ENCODE peak calls at places on chromosomes 5 and 9, in eight cellular contexts. U, B, W, V, M, A, F and R are unnamed samples.

GRCh38 chr9:94867281-94867841 is 140.9 kb downstream of the AOPEP start:
- DNase-seq in U (peak), B (peak), W (peak), V (peak), M (peak), A (no peak), F (no peak), R (peak)

GRCh38 chr9:129712595-129713524 is 40.0 kb downstream of the PTGES start:
- DNase-seq in U (no peak), B (no peak), W (no peak), V (peak), M (no peak), A (no peak), F (no peak), R (no peak)

GRCh38 chr5:68522863-68523262 is 307.3 kb downstream of the PIK3R1 start:
- DNase-seq in U (no peak), B (no peak), W (no peak), V (no peak), M (no peak), A (no peak), F (no peak), R (no peak)

GRCh38 chr5:175588709-175589429 is 69.0 kb upstream of the HRH2 start:
- DNase-seq in U (no peak), B (no peak), W (no peak), V (no peak), M (no peak), A (no peak), F (no peak), R (no peak)

GRCh38 chr9:89421595-89421994 is 76.3 kb downstream of the SEMA4D start:
- DNase-seq in U (no peak), B (no peak), W (no peak), V (no peak), M (no peak), A (no peak), F (no peak), R (no peak)

GRCh38 chr9:90991953-90992352 is 190.3 kb downstream of the SYK start:
- DNase-seq in U (no peak), B (no peak), W (no peak), V (no peak), M (no peak), A (no peak), F (no peak), R (no peak)

GRCh38 chr5:151048526-151048925 is 28.1 kb downstream of the GPX3 start:
- DNase-seq in U (no peak), B (no peak), W (peak), V (no peak), M (no peak), A (no peak), F (no peak), R (no peak)

GRCh38 chr5:153863941-153864340 is 174.8 kb downstream of the FAM114A2 start:
- DNase-seq in U (no peak), B (no peak), W (no peak), V (no peak), M (no peak), A (no peak), F (no peak), R (no peak)

GRCh38 chr9:94676446-94677148 is 37.3 kb upstream of the FBP1 start:
- DNase-seq in U (no peak), B (no peak), W (no peak), V (no peak), M (no peak), A (no peak), F (no peak), R (no peak)

GRCh38 chr5:14683906-14684455 is 19.5 kb downstream of the OTULIN start:
- DNase-seq in U (no peak), B (no peak), W (no peak), V (no peak), M (no peak), A (no peak), F (no peak), R (peak)

GRCh38 chr5:64972591-64972990 is 203.9 kb downstream of the CWC27 start:
- DNase-seq in U (no peak), B (no peak), W (peak), V (no peak), M (peak), A (no peak), F (no peak), R (no peak)

GRCh38 chr9:127983847-127984289 is 3.1 kb upstream of the EEIG1 start:
- DNase-seq in U (no peak), B (no peak), W (no peak), V (no peak), M (no peak), A (no peak), F (no peak), R (no peak)

GRCh38 chr5:131171276-131171815 is 602 bp downstream of the LYRM7 start:
- DNase-seq in U (no peak), B (no peak), W (peak), V (no peak), M (no peak), A (no peak), F (peak), R (no peak)

GRCh38 chr5:9545959-9546851 is at the start of gene SEMA5A:
- DNase-seq in U (no peak), B (no peak), W (peak), V (peak), M (no peak), A (no peak), F (no peak), R (no peak)

GRCh38 chr9:93097496-93098205 is 1.6 kb downstream of the CARD19 start:
- DNase-seq in U (no peak), B (no peak), W (no peak), V (no peak), M (peak), A (no peak), F (no peak), R (no peak)

GRCh38 chr5:130141689-130142320 is 237.5 kb downstream of the CHSY3 start:
- DNase-seq in U (peak), B (no peak), W (peak), V (no peak), M (peak), A (no peak), F (no peak), R (no peak)
- H3K4me3 ChIP-seq in U (no peak), B (no peak), W (no peak), V (no peak), M (no peak), A (no peak), F (no peak), R (no peak)

GRCh38 chr5:77143998-77144836 is 57.1 kb upstream of the ZBED3 start:
- DNase-seq in U (peak), B (peak), W (peak), V (peak), M (peak), A (peak), F (peak), R (peak)
- TF ChIP-seq CTCF in U (peak), B (peak), W (peak), V (peak), M (peak), A (peak), F (peak), R (peak)

DNA sequence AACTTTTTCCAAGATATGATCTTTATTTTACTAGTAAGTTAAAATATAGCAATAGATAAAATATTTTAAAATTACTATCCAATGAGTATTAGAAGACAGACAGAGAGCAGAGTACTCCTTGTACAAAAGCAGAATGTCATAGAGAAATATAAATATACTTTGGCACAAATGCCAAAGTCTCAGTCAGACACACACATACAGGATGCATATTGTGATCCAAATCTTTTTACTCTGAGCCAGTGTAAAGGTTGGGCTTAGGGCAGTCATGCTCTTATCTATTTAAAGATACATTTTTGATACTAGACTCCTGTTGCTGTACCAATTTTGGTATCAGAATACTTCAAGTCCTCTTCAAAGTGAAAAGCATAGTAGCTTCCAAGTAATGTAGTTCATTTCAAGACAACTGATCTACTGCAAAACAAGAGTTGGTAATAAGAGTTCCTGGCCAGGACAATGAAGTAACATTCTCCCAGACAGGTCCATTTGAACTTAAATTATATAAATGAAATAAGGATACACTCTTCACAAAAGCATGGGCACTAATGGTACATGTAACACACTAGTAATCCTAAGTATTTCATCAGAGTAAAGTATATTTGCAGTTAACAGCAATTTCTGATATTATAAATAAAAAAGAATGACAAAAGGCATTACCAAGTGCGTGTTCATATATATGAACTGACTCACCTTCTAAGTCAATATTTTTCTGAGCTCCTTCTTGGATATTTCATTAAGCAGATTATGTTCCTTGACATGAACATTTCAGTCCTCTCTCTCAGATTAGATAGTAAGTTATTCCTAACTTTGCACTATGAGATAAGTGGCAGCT is 10.5 kb downstream of the PFDN1 start:
- DNase-seq in U (no peak), B (no peak), W (peak), V (no peak), M (peak), A (no peak), F (no peak), R (peak)
- H3K4me3 ChIP-seq in U (no peak), B (no peak), W (no peak), V (no peak), M (no peak), A (no peak), F (no peak), R (no peak)

DNA sequence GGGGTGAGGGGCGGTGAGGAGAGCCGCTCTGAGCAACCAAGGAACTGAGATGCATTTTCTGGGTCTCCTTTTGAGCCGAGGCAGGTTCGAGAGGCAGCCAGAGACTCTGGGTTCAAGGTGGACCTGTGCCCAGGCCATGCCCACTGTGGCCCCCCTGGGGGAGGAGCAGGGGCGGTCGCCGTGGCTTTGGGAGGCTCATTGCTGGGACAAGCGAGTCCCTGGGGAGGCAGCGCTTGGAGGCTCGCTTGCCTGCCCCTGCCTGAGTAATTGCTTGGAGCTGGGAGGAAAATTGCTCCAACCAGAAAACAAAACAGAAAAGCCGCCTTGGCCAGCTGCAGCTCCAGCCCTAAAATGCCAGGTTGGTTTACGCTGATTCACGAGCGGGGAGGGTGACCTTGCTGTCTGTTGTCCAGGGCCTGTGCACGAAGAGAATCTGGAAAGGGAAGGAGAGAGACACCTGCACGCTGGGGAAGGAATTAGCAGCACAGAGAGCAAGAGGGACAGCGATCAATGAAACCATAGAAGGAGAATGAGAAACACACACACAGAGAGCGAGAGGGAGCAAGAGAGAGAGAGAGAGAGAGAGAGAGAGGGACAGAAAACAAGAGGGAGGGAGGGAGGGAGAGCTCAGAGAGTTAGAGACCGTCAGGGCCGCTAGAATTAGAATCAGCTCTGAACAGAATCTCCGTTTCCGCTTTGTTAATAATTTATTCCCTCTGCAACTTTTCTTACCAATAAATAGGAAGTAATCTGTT is 25.3 kb downstream of the NTNG2 start:
- DNase-seq in U (no peak), B (no peak), W (no peak), V (peak), M (no peak), A (no peak), F (no peak), R (no peak)
- TF ChIP-seq CTCF in U (no peak), B (no peak), W (no peak), V (no peak), M (no peak), A (no peak), F (no peak), R (no peak)

GRCh38 chr5:17096975-17097695 is 120.3 kb upstream of the BASP1 start:
- DNase-seq in U (no peak), B (no peak), W (peak), V (peak), M (no peak), A (no peak), F (no peak), R (no peak)
- H3K4me3 ChIP-seq in U (no peak), B (no peak), W (no peak), V (no peak), M (no peak), A (no peak), F (no peak), R (no peak)